ENCODE peak calls at places on chromosomes 6 and 20, in five cellular contexts. B is psoas muscle, Q is brain microvascular endothelial cell, X is fibroblast of lung, L is A549. F is an unnamed sample.

GRCh38 chr6:36979343-36979742 is 6.7 kb downstream of the MTCH1 start:
- DNase-seq in B (peak), Q (peak), X (peak), L (no peak), F (peak)

GRCh38 chr6:132937466-132937906 is 123.1 kb downstream of the RPS12 start:
- DNase-seq in B (no peak), Q (peak), X (peak), L (peak), F (no peak)

GRCh38 chr6:40315055-40315454 is 272.1 kb downstream of the LRFN2 start:
- DNase-seq in B (peak), Q (no peak), X (no peak), L (no peak), F (no peak)

GRCh38 chr6:134402372-134402984 is 84.6 kb upstream of the SGK1 start:
- DNase-seq in B (no peak), Q (no peak), X (no peak), L (no peak), F (peak)

GRCh38 chr6:112827793-112828192 is 480.7 kb downstream of the RFPL4B start:
- DNase-seq in B (no peak), Q (no peak), X (peak), L (no peak), F (no peak)

GRCh38 chr6:152634773-152635172 is 2.4 kb downstream of the SYNE1 start:
- DNase-seq in B (no peak), Q (no peak), X (no peak), L (no peak), F (no peak)

GRCh38 chr6:149851461-149851860 is 12.7 kb downstream of the LRP11 start:
- DNase-seq in B (no peak), Q (peak), X (peak), L (no peak), F (no peak)

GRCh38 chr6:71364910-71365542 is 76.4 kb downstream of the OGFRL1 start:
- DNase-seq in B (no peak), Q (no peak), X (peak), L (no peak), F (no peak)

GRCh38 chr6:112408522-112408921 is 61.4 kb downstream of the RFPL4B start:
- DNase-seq in B (no peak), Q (no peak), X (no peak), L (no peak), F (no peak)

GRCh38 chr20:34070079-34070439 is 42.0 kb downstream of the EIF2S2 start:
- DNase-seq in B (no peak), Q (no peak), X (no peak), L (no peak), F (no peak)

GRCh38 chr6:83252717-83253116 is 59.6 kb downstream of the RWDD2A start:
- DNase-seq in B (no peak), Q (peak), X (peak), L (no peak), F (no peak)

GRCh38 chr20:1622450-1622849 is 2.6 kb upstream of the SIRPB1 start:
- DNase-seq in B (no peak), Q (no peak), X (no peak), L (no peak), F (no peak)

GRCh38 chr20:46977909-46978588 is 83.4 kb downstream of the EYA2 start:
- DNase-seq in B (no peak), Q (no peak), X (no peak), L (no peak), F (no peak)

GRCh38 chr6:170485159-170485558 is 67.9 kb downstream of the PSMB1 start:
- DNase-seq in B (no peak), Q (no peak), X (no peak), L (no peak), F (no peak)

GRCh38 chr20:23131766-23132165 is 45.6 kb upstream of the CD93 start:
- DNase-seq in B (no peak), Q (no peak), X (peak), L (no peak), F (no peak)

GRCh38 chr6:125346143-125346925 is 44.6 kb upstream of the HDDC2 start:
- DNase-seq in B (no peak), Q (peak), X (no peak), L (no peak), F (no peak)

GRCh38 chr6:165875946-165876345 is 212.9 kb upstream of the PDE10A start:
- DNase-seq in B (no peak), Q (no peak), X (no peak), L (no peak), F (no peak)

GRCh38 chr20:53840462-53841000 is 229.9 kb downstream of the BCAS1 start:
- DNase-seq in B (no peak), Q (no peak), X (no peak), L (no peak), F (no peak)

GRCh38 chr20:53838311-53838873 is 232.0 kb downstream of the BCAS1 start:
- DNase-seq in B (no peak), Q (no peak), X (no peak), L (no peak), F (no peak)

GRCh38 chr20:53837126-53837826 is 233.1 kb downstream of the BCAS1 start:
- DNase-seq in B (no peak), Q (no peak), X (no peak), L (no peak), F (no peak)

GRCh38 chr20:53841741-53842140 is 228.7 kb downstream of the BCAS1 start:
- DNase-seq in B (no peak), Q (no peak), X (no peak), L (no peak), F (no peak)

GRCh38 chr20:53839423-53840176 is 230.8 kb downstream of the BCAS1 start:
- DNase-seq in B (no peak), Q (no peak), X (no peak), L (no peak), F (no peak)
- H3K27ac ChIP-seq in B (no peak), Q (no peak), X (no peak), L (peak), F (no peak)

GRCh38 chr6:157134402-157135074 is 188.8 kb downstream of the TMEM242 start:
- DNase-seq in B (no peak), Q (no peak), X (peak), L (no peak), F (no peak)
- H3K27ac ChIP-seq in B (no peak), Q (no peak), X (no peak), L (no peak), F (no peak)

GRCh38 chr6:91730710-91731109 is 1143.8 kb upstream of the MAP3K7 start:
- DNase-seq in B (no peak), Q (no peak), X (no peak), L (no peak), F (no peak)
- H3K27ac ChIP-seq in B (no peak), Q (no peak), X (no peak), L (no peak), F (no peak)

GRCh38 chr6:85405175-85405852 is 44.6 kb upstream of the NT5E start:
- DNase-seq in B (no peak), Q (no peak), X (peak), L (peak), F (no peak)
- H3K27ac ChIP-seq in B (no peak), Q (peak), X (peak), L (peak), F (no peak)

DNA sequence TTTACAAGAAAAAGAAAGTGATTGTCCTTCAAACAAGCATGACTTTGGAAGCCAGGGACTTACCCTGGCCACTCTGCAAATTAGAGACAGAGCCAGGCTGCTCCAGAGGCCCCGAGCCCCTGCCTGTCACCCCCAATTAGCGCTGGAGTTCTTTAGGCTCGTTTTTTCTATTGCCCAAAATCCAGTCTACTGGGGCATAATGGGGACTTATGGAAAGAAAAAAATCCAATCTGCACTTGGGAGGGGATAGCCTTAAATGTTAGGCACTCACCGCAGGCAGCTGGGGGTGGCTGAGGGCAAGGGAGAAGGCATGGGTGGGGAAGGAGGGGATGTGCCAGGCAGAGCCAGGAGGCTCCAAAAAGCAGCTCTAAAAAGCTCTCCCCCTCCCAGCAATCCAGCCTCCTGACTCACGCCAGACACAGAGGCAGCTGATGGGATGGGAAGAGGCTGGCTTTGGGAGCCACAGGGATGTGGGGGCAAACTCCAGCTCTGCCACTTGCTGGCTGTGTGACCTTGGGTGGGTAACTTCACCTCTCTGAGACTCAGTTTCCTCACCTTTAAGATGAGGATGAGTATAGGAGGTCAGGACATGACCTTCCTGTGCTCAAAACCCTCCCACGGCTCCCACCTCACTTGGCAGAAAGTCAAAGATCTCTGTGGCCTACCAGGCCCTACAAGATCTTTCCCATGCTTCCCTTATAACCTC is 148.7 kb downstream of the CEBPB start:
- DNase-seq in B (no peak), Q (no peak), X (peak), L (no peak), F (no peak)
- H3K27ac ChIP-seq in B (no peak), Q (no peak), X (peak), L (peak), F (peak)

DNA sequence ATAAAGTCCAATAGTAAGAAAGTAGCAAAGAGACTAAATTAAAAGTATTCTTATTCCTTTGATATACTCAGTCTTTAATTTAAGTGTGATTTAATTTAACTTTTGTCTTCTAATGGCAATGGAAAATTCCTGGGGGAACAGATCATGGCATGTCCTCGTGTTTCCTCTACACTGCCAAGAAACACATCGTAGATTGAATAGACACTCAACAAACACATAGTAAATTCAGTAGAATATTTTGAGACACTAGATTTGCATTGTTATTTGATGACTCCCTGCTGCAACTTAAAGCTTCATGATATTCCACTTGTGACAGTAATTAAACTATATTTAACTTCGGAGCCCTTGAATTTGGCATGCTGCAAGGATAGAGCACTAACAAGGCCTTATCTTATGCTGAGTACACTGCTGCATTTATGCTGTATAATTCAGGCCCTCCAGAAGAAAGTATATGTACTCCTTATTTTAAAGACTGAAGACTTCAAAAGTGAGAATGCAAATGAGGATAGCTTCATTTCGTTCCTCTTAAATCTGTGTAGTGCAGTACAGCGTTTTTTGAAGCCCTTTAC is 84.3 kb downstream of the GRM1 start:
- DNase-seq in B (no peak), Q (no peak), X (no peak), L (no peak), F (no peak)
- H3K27ac ChIP-seq in B (no peak), Q (no peak), X (no peak), L (no peak), F (no peak)

DNA sequence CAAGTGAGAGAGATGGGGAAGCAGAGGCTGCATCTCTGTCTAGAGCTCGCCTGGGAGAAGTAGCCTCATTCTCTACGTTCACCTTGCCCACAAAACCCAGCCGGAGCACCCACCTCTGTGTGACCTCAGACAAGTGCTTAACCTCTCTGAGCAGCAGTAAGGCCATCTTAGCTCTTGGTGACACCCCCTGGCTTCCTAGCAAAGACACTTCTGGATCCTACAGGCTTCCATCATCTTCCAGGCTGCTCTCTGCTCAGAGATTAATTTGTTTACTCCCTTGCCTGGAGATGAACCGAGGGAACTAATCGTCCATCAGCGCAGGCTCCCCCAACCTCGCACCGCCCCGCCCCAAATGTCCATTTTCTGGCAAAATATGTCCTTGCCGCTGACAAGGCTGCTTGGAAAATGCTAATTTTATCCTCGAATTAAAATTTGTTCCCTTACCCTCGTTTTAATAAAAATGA is 24.0 kb upstream of the CTNNBL1 start:
- DNase-seq in B (no peak), Q (no peak), X (no peak), L (no peak), F (no peak)
- H3K27ac ChIP-seq in B (no peak), Q (no peak), X (no peak), L (no peak), F (no peak)

GRCh38 chr6:56334937-56335336 is 87.6 kb upstream of the COL21A1 start:
- DNase-seq in B (no peak), Q (peak), X (peak), L (no peak), F (no peak)
- H3K27ac ChIP-seq in B (no peak), Q (peak), X (peak), L (peak), F (no peak)

F was measured in caudate nucleus.